ENCODE peak calls at places on chromosomes 11 and 22, in six cellular contexts. G is HCT116, W is pancreas, E is heart right ventricle, D is cardiac muscle cell, P is SK-N-SH. K is an unnamed sample. For H3K36me3, the result is how much of the 10 kb centered on the place peaks cover.

GRCh38 chr11:102989379-102990047 is 34.0 kb upstream of the MMP13 start:
- DNase-seq in P (no peak), D (no peak), E (no peak), W (no peak), G (no peak), K (no peak)

GRCh38 chr11:119652907-119653659 is 75.9 kb downstream of the NECTIN1 start:
- DNase-seq in G (no peak), W (no peak), E (no peak), D (no peak), P (no peak), K (no peak)

GRCh38 chr11:10314199-10315072 is 9.6 kb downstream of the ADM start:
- DNase-seq in G (no peak), W (no peak), D (peak), E (no peak), P (no peak), K (no peak)

GRCh38 chr11:106418786-106419185 is 341.3 kb downstream of the AASDHPPT start:
- DNase-seq in E (no peak), W (no peak), P (no peak), D (no peak), G (no peak), K (no peak)

GRCh38 chr22:48899523-48900326 is 927.9 kb downstream of the BRD1 start:
- DNase-seq in W (no peak), G (no peak), D (no peak), E (no peak), P (no peak), K (no peak)

GRCh38 chr11:63023415-63023814 is 7.8 kb upstream of the SLC22A8 start:
- DNase-seq in E (no peak), W (no peak), P (no peak), G (no peak), D (no peak), K (no peak)

GRCh38 chr22:47196881-47197701 is 434.6 kb downstream of the TBC1D22A start:
- DNase-seq in G (no peak), W (no peak), P (no peak), E (no peak), D (no peak), K (no peak)

GRCh38 chr11:11568651-11569229 is 53.1 kb downstream of the GALNT18 start:
- DNase-seq in P (no peak), D (no peak), G (no peak), E (no peak), W (no peak), K (no peak)

GRCh38 chr22:42926768-42927167 is 69.7 kb upstream of the ARFGAP3 start:
- DNase-seq in D (no peak), P (no peak), G (no peak), E (no peak), W (no peak), K (no peak)

GRCh38 chr11:67292671-67293070 is 3.6 kb downstream of the ANKRD13D start:
- DNase-seq in G (no peak), P (no peak), D (no peak), W (no peak), E (no peak), K (no peak)

GRCh38 chr11:69264486-69264885 is 29.5 kb upstream of the MYEOV start:
- DNase-seq in E (no peak), P (no peak), W (no peak), D (no peak), G (no peak), K (no peak)

DNA sequence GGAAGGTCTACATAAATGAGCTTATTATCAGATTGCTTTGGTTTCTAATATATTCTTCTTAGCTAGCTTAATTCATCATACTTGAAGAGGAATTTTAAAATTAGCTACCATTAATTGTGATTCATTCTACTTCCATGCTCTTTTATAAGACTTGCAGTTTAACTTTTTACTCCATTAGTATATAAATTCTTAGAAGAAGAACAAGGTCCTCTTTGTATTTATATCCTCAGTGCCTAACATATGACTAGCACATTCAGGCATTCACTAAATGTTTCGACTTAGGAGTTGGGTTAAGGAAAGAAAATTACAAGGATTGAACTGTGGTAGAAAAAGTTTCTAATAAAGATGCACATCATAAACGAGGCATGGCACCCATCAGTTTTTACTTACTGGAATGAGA is 1135.5 kb downstream of the JRKL start:
- DNase-seq in W (no peak), P (no peak), D (peak), G (no peak), E (no peak), K (no peak)
- H3K36me3 ChIP-seq in W (under half), P (under half), D (under half), G (under half), E (under half), K (under half)

DNA sequence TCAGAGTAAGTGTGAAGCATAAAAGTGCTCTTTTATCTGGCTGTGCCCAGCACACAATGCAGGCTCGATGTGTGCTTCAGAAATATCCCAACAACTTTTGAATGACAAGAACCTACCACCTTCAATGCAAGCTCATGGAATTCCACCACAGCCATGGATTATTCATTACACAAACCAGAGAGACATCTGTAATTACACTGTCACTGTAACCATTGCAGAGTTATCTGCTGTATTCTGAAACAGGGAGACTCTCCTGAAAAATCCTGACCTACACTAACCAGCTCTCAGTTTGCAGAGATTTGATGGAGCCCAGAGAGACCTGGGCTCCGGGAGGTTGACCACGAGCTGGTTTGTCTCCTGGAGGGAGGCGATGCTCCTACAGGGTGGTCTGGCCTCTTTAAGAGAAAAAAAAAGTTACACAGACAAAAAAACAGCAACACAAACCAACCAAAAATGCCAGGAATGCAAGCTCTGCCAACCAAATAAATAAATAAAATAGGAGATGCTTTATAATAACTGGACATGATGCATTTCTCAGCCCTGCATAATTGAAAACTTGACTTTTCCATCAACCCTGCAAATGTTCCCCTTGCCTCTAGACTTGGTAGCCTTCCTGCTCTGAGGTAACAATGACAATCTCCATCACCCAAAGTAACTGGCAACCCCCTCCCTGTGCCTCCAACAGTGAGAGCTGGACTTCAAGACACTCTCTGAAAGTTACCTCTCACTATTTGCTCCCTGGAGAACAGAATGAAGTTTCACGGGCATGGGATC is 69.7 kb downstream of the ETS1 start:
- DNase-seq in G (no peak), E (no peak), W (no peak), P (no peak), D (peak), K (no peak)
- H3K27ac ChIP-seq in G (no peak), E (peak), W (peak), P (peak), D (no peak), K (peak)

DNA sequence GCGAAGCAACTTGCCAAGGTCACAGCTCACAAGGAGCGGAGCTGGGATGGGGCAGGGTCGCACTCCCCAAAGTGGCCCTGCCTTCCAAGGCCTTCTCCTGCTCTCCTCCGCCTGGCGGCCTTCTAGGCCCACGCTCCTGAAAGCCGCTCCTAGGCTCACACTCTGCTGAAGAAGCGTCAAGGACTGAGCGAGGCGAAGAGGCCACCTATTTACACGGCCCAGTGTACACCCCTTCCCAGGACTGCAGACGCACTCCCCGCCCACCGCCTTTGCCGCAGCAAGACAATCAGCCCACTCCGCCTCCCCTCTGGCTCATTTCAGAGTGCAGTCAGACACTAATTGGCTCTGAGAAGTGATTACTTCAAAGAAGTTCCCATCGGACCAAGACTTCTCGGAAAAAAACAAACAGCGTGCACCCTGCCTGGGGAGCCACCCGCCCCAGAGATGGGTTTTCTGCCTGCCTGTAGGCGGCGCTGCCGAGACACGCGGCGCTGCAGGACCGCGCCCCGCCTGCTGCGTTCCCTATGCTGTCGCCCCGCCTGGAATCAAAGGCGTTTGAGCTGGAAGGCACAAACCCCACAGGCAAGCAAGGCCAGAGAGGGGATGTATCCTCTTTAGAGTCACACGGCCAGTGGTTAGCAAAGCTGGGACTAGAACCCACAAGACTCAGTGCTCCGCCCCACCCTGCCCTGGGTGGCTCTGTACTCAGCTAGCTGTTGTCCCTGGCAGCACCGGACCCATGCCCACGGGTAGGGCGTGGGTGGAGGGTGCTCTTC is 414.8 kb downstream of the BUD13 start:
- DNase-seq in E (no peak), W (no peak), P (no peak), G (peak), D (peak), K (peak)
- TF ChIP-seq CTCF in E (peak), W (no peak), P (no peak), G (peak), D (peak), K (peak)

DNA sequence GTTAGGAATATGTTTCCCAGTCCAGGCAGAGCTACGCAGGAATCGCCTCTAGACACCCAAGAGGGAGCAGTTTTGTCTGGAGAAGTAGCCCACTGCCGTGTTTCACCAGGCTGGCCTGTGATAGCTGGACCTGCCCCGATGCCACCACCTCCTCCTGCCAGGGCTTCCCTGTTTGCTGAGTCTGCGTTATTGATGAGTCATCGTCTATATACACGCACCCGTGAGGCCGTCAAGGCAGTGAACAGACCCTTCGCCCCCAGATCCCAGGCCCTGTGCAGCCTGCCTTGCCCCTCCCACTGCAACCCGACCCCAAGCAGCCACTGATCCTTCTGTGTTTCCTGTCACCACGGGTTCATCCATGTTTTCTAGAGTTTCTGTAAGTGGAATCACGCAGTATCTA is 141.9 kb downstream of the IGLL1 start:
- DNase-seq in P (no peak), G (no peak), W (no peak), E (no peak), D (no peak), K (no peak)
- H3K36me3 ChIP-seq in P (under half), G (under half), W (under half), E (under half), D (under half), K (under half)

GRCh38 chr11:34609850-34610249 is 11.0 kb upstream of the EHF start:
- DNase-seq in E (no peak), P (no peak), G (no peak), W (no peak), D (no peak), K (no peak)

GRCh38 chr11:34606326-34607120 is 14.4 kb upstream of the EHF start:
- DNase-seq in E (no peak), D (no peak), G (no peak), P (no peak), W (no peak), K (no peak)

GRCh38 chr11:34605481-34606325 is 15.2 kb upstream of the EHF start:
- DNase-seq in E (no peak), W (no peak), G (no peak), D (no peak), P (no peak), K (no peak)

GRCh38 chr11:34610324-34611041 is 10.4 kb upstream of the EHF start:
- DNase-seq in E (no peak), D (no peak), W (no peak), P (no peak), G (no peak), K (no peak)

GRCh38 chr11:34609187-34609751 is 11.6 kb upstream of the EHF start:
- DNase-seq in E (no peak), P (no peak), G (no peak), D (no peak), W (no peak), K (no peak)
- H3K27ac ChIP-seq in E (no peak), P (no peak), G (no peak), D (no peak), W (no peak), K (no peak)

DNA sequence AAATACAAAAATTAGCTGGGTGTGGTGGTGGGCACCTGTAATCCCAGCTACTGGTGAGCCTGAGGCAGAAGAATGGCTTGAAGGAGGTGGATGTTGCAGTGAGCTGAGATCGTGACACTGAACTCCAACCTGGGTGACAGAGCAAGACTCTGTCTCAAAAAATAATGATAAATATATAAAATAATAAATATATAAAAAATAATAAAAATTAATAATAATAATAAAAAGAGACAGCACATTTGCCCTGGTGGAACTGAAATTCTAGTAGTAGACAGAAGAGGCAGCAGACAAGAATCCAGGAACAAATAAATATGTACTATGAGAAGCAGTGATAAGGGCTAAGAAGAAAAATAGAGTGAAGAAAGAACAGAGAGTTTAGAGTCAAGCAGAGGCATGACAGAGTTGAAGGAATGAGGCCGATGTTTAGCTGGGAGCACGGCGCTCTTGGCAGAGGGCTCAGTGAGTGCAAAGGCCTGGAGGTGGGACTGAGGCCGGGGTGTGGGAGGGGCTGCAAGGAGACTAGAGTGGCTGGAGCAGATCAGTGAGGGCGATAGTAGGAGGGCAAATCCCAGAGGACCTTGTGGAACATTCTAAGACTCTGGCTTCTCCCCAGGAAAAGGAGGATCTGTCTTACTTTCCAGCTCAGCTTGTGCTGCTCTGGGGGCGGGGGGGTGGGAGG is 410.3 kb downstream of the MN1 start:
- DNase-seq in P (no peak), G (no peak), D (peak), W (no peak), E (peak), K (no peak)
- TF ChIP-seq CTCF in P (no peak), G (no peak), D (no peak), W (no peak), E (no peak), K (no peak)